ENCODE peak calls at places on chromosomes 6 and 20, in seven cellular contexts. One of them, this sample, is unnamed.

GRCh38 chr20:51360451-51361230 is 181.9 kb downstream of the NFATC2 start:
- DNase-seq in dorsolateral prefrontal cortex: no peak
- DNase-seq in heart right ventricle: no peak
- DNase-seq in breast epithelium: no peak
- DNase-seq in ascending aorta: no peak
- DNase-seq in endothelial cell of umbilical vein: peak; percentile 98
- DNase-seq in fibroblast of lung: peak; percentile 98
- DNase-seq in this sample: peak; percentile 95

GRCh38 chr20:30812739-30813411 is 444.6 kb upstream of the DEFB115 start:
- DNase-seq in dorsolateral prefrontal cortex: no peak
- DNase-seq in heart right ventricle: no peak
- DNase-seq in breast epithelium: no peak
- DNase-seq in ascending aorta: no peak
- DNase-seq in endothelial cell of umbilical vein: no peak
- DNase-seq in fibroblast of lung: no peak
- DNase-seq in this sample: no peak

GRCh38 chr6:7939186-7939863 is 28.7 kb upstream of the TXNDC5 start:
- DNase-seq in dorsolateral prefrontal cortex: no peak
- DNase-seq in heart right ventricle: no peak
- DNase-seq in breast epithelium: no peak
- DNase-seq in ascending aorta: no peak
- DNase-seq in endothelial cell of umbilical vein: peak; percentile 14
- DNase-seq in fibroblast of lung: no peak
- DNase-seq in this sample: peak; percentile 36

GRCh38 chr6:35725721-35726438 is 11.0 kb upstream of the ARMC12 start:
- DNase-seq in dorsolateral prefrontal cortex: peak; percentile 22
- DNase-seq in heart right ventricle: peak; percentile 57
- DNase-seq in breast epithelium: peak; percentile 78
- DNase-seq in ascending aorta: peak; percentile 67
- DNase-seq in endothelial cell of umbilical vein: no peak
- DNase-seq in fibroblast of lung: peak; percentile 88
- DNase-seq in this sample: peak; percentile 87

GRCh38 chr20:1674361-1674760 is 16.8 kb upstream of the SIRPG start:
- DNase-seq in dorsolateral prefrontal cortex: no peak
- DNase-seq in heart right ventricle: no peak
- DNase-seq in breast epithelium: no peak
- DNase-seq in ascending aorta: no peak
- DNase-seq in endothelial cell of umbilical vein: no peak
- DNase-seq in fibroblast of lung: no peak
- DNase-seq in this sample: no peak

GRCh38 chr20:63591147-63591533 is 17.1 kb upstream of the HELZ2 start:
- DNase-seq in dorsolateral prefrontal cortex: no peak
- DNase-seq in heart right ventricle: no peak
- DNase-seq in breast epithelium: no peak
- DNase-seq in ascending aorta: no peak
- DNase-seq in endothelial cell of umbilical vein: no peak
- DNase-seq in fibroblast of lung: no peak
- DNase-seq in this sample: no peak

GRCh38 chr6:124962617-124963415 is 579 bp downstream of the RNF217 start:
- DNase-seq in dorsolateral prefrontal cortex: peak; percentile 51
- DNase-seq in heart right ventricle: peak; percentile 45
- DNase-seq in breast epithelium: peak; percentile 45
- DNase-seq in ascending aorta: no peak
- DNase-seq in endothelial cell of umbilical vein: peak; percentile 56
- DNase-seq in fibroblast of lung: peak; percentile 52
- DNase-seq in this sample: peak; percentile 42

GRCh38 chr6:35050291-35050987 is 90.7 kb downstream of the TCP11 start:
- DNase-seq in dorsolateral prefrontal cortex: peak; percentile 30
- DNase-seq in heart right ventricle: no peak
- DNase-seq in breast epithelium: no peak
- DNase-seq in ascending aorta: no peak
- DNase-seq in endothelial cell of umbilical vein: no peak
- DNase-seq in fibroblast of lung: no peak
- DNase-seq in this sample: no peak

GRCh38 chr6:10313799-10314162 is 101.1 kb downstream of the TFAP2A start:
- DNase-seq in dorsolateral prefrontal cortex: no peak
- DNase-seq in heart right ventricle: no peak
- DNase-seq in breast epithelium: no peak
- DNase-seq in ascending aorta: no peak
- DNase-seq in endothelial cell of umbilical vein: no peak
- DNase-seq in fibroblast of lung: no peak
- DNase-seq in this sample: no peak

GRCh38 chr6:109360281-109360680 is 22.0 kb downstream of the CD164 start:
- DNase-seq in dorsolateral prefrontal cortex: no peak
- DNase-seq in heart right ventricle: no peak
- DNase-seq in breast epithelium: no peak
- DNase-seq in ascending aorta: no peak
- DNase-seq in endothelial cell of umbilical vein: no peak
- DNase-seq in fibroblast of lung: no peak
- DNase-seq in this sample: no peak

GRCh38 chr6:109356237-109356636 is 26.0 kb downstream of the CD164 start:
- DNase-seq in dorsolateral prefrontal cortex: no peak
- DNase-seq in heart right ventricle: no peak
- DNase-seq in breast epithelium: no peak
- DNase-seq in ascending aorta: no peak
- DNase-seq in endothelial cell of umbilical vein: no peak
- DNase-seq in fibroblast of lung: no peak
- DNase-seq in this sample: no peak

GRCh38 chr6:109360791-109361190 is 21.5 kb downstream of the CD164 start:
- DNase-seq in dorsolateral prefrontal cortex: no peak
- DNase-seq in heart right ventricle: no peak
- DNase-seq in breast epithelium: no peak
- DNase-seq in ascending aorta: no peak
- DNase-seq in endothelial cell of umbilical vein: no peak
- DNase-seq in fibroblast of lung: no peak
- DNase-seq in this sample: no peak

GRCh38 chr6:109359248-109359647 is 23.0 kb downstream of the CD164 start:
- DNase-seq in dorsolateral prefrontal cortex: no peak
- DNase-seq in heart right ventricle: no peak
- DNase-seq in breast epithelium: no peak
- DNase-seq in ascending aorta: no peak
- DNase-seq in endothelial cell of umbilical vein: no peak
- DNase-seq in fibroblast of lung: no peak
- DNase-seq in this sample: no peak

GRCh38 chr6:109358204-109358603 is 24.1 kb downstream of the CD164 start:
- DNase-seq in dorsolateral prefrontal cortex: no peak
- DNase-seq in heart right ventricle: no peak
- DNase-seq in breast epithelium: no peak
- DNase-seq in ascending aorta: no peak
- DNase-seq in endothelial cell of umbilical vein: no peak
- DNase-seq in fibroblast of lung: no peak
- DNase-seq in this sample: no peak
- TF ChIP-seq CTCF in dorsolateral prefrontal cortex: no peak
- TF ChIP-seq CTCF in heart right ventricle: no peak
- TF ChIP-seq CTCF in breast epithelium: no peak
- TF ChIP-seq CTCF in ascending aorta: no peak
- TF ChIP-seq CTCF in endothelial cell of umbilical vein: no peak
- TF ChIP-seq CTCF in fibroblast of lung: no peak
- TF ChIP-seq CTCF in this sample: no peak

DNA sequence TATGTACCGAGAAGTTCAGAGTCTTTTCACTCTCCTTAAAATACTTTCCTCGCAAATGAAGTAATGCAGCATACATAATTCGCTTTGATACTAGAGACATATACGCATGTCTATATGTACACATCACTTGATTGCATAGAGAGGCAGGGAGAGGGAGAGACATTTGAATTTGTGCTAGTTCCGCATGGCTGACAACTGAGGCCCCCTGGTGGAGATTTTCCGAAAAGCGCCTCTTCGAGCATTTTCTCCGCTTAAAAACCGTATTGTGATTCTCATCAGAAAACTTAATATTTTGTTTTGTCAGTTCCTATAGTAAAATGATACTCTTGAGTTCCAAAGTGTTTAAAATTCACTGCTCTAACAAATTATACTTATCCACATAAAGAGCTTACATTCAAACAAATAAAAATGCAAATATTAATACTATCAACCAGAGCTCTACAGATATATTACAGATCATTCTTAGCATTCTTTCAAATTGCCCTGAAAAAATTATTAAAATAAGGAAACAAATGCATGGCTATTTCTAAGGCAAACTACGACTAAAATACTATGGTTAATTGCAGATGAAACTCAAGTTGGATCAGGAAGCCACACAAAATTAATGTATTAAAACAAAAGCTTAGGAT is 636 bp downstream of the MYLK4 start:
- DNase-seq in dorsolateral prefrontal cortex: peak; percentile 73
- DNase-seq in heart right ventricle: peak; percentile 46
- DNase-seq in breast epithelium: no peak
- DNase-seq in ascending aorta: no peak
- DNase-seq in endothelial cell of umbilical vein: peak; percentile 65
- DNase-seq in fibroblast of lung: peak; percentile 72
- DNase-seq in this sample: peak; percentile 75
- H3K4me3 ChIP-seq in dorsolateral prefrontal cortex: peak overlapping the region; percentile 50
- H3K4me3 ChIP-seq in heart right ventricle: no peak overlapping the region
- H3K4me3 ChIP-seq in breast epithelium: no peak overlapping the region
- H3K4me3 ChIP-seq in ascending aorta: peak overlapping the region; percentile 21
- H3K4me3 ChIP-seq in endothelial cell of umbilical vein: no peak overlapping the region
- H3K4me3 ChIP-seq in fibroblast of lung: no peak overlapping the region
- H3K4me3 ChIP-seq in this sample: no peak overlapping the region

DNA sequence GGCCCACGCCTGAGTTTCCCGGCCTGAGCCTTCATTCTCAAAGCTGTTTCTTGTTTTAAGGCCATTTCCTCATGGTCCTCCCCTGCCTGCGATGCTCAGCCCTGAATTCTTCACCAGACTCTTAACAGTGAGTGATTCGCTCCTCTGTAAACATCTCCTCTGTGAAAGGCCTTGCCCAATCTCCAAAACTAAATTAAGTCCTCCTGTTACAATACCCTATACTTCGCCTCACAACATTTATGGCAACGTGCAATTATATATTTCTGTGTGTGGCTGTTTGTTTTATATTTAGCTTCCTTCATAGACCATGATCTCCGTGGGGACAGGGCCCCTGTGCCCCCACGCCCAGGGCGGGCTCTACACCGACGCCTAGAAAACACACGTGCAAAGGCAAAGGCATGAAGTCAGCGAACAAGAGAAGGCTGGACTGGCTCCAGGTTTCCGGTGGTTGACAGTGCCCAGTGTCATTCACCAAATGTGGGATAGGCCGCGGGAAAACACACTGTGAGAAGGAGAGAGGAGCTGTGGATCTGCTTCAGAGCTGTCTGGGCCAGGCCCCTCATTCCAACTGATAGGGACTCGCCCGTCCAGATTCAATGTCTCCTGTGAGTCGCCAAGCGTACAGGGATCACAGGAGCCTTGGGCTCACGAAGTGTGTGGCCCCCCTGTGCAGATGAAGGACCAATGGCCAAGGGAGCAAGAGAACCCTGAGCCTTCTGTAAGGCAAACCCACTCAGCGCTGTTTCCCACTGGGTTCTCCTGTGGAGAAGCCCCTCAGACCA is 268.0 kb downstream of the ERMARD start:
- DNase-seq in dorsolateral prefrontal cortex: no peak
- DNase-seq in heart right ventricle: no peak
- DNase-seq in breast epithelium: no peak
- DNase-seq in ascending aorta: no peak
- DNase-seq in endothelial cell of umbilical vein: no peak
- DNase-seq in fibroblast of lung: peak; percentile 28
- DNase-seq in this sample: no peak
- TF ChIP-seq CTCF in dorsolateral prefrontal cortex: no peak
- TF ChIP-seq CTCF in heart right ventricle: no peak
- TF ChIP-seq CTCF in breast epithelium: no peak
- TF ChIP-seq CTCF in ascending aorta: no peak
- TF ChIP-seq CTCF in endothelial cell of umbilical vein: no peak
- TF ChIP-seq CTCF in fibroblast of lung: no peak
- TF ChIP-seq CTCF in this sample: no peak

GRCh38 chr6:33415831-33416230 is 2.1 kb downstream of the CUTA start:
- DNase-seq in dorsolateral prefrontal cortex: no peak
- DNase-seq in heart right ventricle: no peak
- DNase-seq in breast epithelium: no peak
- DNase-seq in ascending aorta: no peak
- DNase-seq in endothelial cell of umbilical vein: no peak
- DNase-seq in fibroblast of lung: no peak
- DNase-seq in this sample: no peak
- H3K4me3 ChIP-seq in dorsolateral prefrontal cortex: peak overlapping the region; percentile 76
- H3K4me3 ChIP-seq in heart right ventricle: no peak overlapping the region
- H3K4me3 ChIP-seq in breast epithelium: no peak overlapping the region
- H3K4me3 ChIP-seq in ascending aorta: no peak overlapping the region
- H3K4me3 ChIP-seq in endothelial cell of umbilical vein: no peak overlapping the region
- H3K4me3 ChIP-seq in fibroblast of lung: peak overlapping the region; percentile 95
- H3K4me3 ChIP-seq in this sample: peak overlapping the region; percentile 95

DNA sequence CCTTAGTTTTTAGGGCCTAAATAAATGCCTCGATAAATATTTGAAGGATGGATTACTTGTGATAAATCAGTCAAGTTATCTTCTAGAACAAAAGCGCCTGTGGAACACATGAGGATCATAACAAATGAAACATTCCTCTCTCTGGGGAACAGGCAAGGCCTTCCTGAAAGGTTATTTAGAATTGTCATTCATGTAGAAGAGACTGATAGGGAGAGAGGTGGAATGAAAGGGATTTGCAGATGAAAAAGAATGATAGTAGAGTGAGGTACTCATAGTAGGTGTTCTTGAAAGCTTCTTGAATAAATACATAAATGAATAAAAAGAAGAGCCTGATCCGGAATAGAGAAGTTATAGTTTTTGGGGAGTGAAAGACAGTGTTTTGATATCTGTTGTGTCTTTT is 30.5 kb downstream of the TSPYL4 start:
- DNase-seq in dorsolateral prefrontal cortex: no peak
- DNase-seq in heart right ventricle: no peak
- DNase-seq in breast epithelium: no peak
- DNase-seq in ascending aorta: no peak
- DNase-seq in endothelial cell of umbilical vein: no peak
- DNase-seq in fibroblast of lung: no peak
- DNase-seq in this sample: no peak
- TF ChIP-seq CTCF in dorsolateral prefrontal cortex: no peak
- TF ChIP-seq CTCF in heart right ventricle: no peak
- TF ChIP-seq CTCF in breast epithelium: no peak
- TF ChIP-seq CTCF in ascending aorta: no peak
- TF ChIP-seq CTCF in endothelial cell of umbilical vein: no peak
- TF ChIP-seq CTCF in fibroblast of lung: no peak
- TF ChIP-seq CTCF in this sample: no peak